ENCODE peak calls at places on chromosomes 16 and 17, in eight cellular contexts. V is fibroblast of the conjunctiva; M is pulmonary artery endothelial cell; S is activated CD8-positive, alpha-beta T cell treated with anti-CD3 and anti-CD28 coated beads, Interleukin-2, amount 10 ng/mL, durations not matched to agents 7 days and 5 days; G is stimulated activated CD4-positive, alpha-beta T cell treated with anti-CD3 and anti-CD28 coated beads, Interleukin-4, amount 100 ng/mL, for 48 hours; X is mucosa of descending colon; B is mucosa of gallbladder; D is stimulated activated CD8-positive, alpha-beta memory T cell treated with anti-CD3 and anti-CD28 coated beads, Interleukin-7, amount 100 ng/mL, for 1 hour. N is an unnamed sample.

GRCh38 chr16:2481676-2482075 is 6.7 kb downstream of the TBC1D24 start:
- DNase-seq in V (no peak), M (no peak), S (no peak), G (no peak), X (no peak), B (no peak), D (no peak), N (no peak)

GRCh38 chr16:52141871-52142270 is 405.1 kb downstream of the TOX3 start:
- DNase-seq in V (no peak), M (no peak), S (no peak), G (no peak), X (no peak), B (no peak), D (no peak), N (no peak)

GRCh38 chr17:41814195-41814594 is 1.4 kb downstream of the FKBP10 start:
- DNase-seq in V (no peak), M (no peak), S (no peak), G (no peak), X (no peak), B (no peak), D (no peak), N (no peak)

GRCh38 chr17:73166731-73167581 is 2.1 kb downstream of the SSTR2 start:
- DNase-seq in V (no peak), M (no peak), S (no peak), G (no peak), X (no peak), B (no peak), D (no peak), N (peak)

GRCh38 chr16:85878875-85879274 is 20.1 kb upstream of the IRF8 start:
- DNase-seq in V (peak), M (peak), S (no peak), G (no peak), X (no peak), B (peak), D (no peak), N (no peak)

GRCh38 chr17:68053237-68054030 is 17.9 kb downstream of the KPNA2 start:
- DNase-seq in V (peak), M (peak), S (no peak), G (no peak), X (no peak), B (no peak), D (no peak), N (no peak)

GRCh38 chr16:234468-235305 is at the start of gene FAM234A:
- DNase-seq in V (peak), M (peak), S (peak), G (peak), X (peak), B (peak), D (peak), N (peak)

GRCh38 chr17:81399481-81400153 is 4.4 kb downstream of the BAHCC1 start:
- DNase-seq in V (no peak), M (no peak), S (no peak), G (no peak), X (no peak), B (no peak), D (no peak), N (no peak)

GRCh38 chr17:12242390-12242954 is 221.8 kb downstream of the MAP2K4 start:
- DNase-seq in V (no peak), M (no peak), S (no peak), G (no peak), X (no peak), B (peak), D (no peak), N (no peak)